ENCODE peak calls at places on chromosomes 16 and 17, in six cellular contexts. U is A549, T is tibial nerve, Z is transverse colon, M is ovary, B is heart left ventricle. G is an unnamed sample.

GRCh38 chr17:55228683-55229192 is 36.0 kb upstream of the HLF start:
- DNase-seq in T (no peak), U (no peak), Z (no peak), M (no peak), B (no peak), G (no peak)

GRCh38 chr16:88692861-88693260 is 6.6 kb upstream of the SNAI3 start:
- DNase-seq in B (no peak), M (no peak), T (no peak), U (no peak), Z (no peak), G (no peak)

GRCh38 chr17:14048169-14048568 is 21.1 kb upstream of the COX10 start:
- DNase-seq in B (no peak), Z (no peak), T (no peak), U (peak; percentile 30), M (no peak), G (peak; percentile 19)

GRCh38 chr17:3004150-3004801 is 59.1 kb downstream of the OR1D5 start:
- DNase-seq in U (peak; percentile 98), Z (peak; percentile 99), M (peak; percentile 100), T (peak; percentile 95), B (peak; percentile 98), G (no peak)

GRCh38 chr17:40097931-40098845 is 2.2 kb downstream of the NR1D1 start:
- DNase-seq in U (no peak), Z (peak; percentile 90), T (peak; percentile 70), M (peak; percentile 72), B (peak; percentile 70), G (peak; percentile 82)

GRCh38 chr16:65229191-65229662 is 107.4 kb upstream of the CDH11 start:
- DNase-seq in M (no peak), U (no peak), Z (no peak), T (no peak), B (no peak), G (no peak)

GRCh38 chr16:70750893-70751467 is 50.0 kb downstream of the VAC14 start:
- DNase-seq in U (no peak), T (peak; percentile 73), Z (peak; percentile 63), B (peak; percentile 68), M (peak; percentile 81), G (peak; percentile 99)

GRCh38 chr17:1649844-1650409 is at the start of gene RILP:
- DNase-seq in Z (peak; percentile 91), B (peak; percentile 87), T (peak; percentile 53), M (peak; percentile 78), U (peak; percentile 62), G (peak; percentile 78)

GRCh38 chr16:74813109-74813641 is 38.6 kb upstream of the FA2H start:
- DNase-seq in Z (peak; percentile 85), M (peak; percentile 61), B (peak; percentile 63), U (peak; percentile 91), T (peak; percentile 49), G (peak; percentile 86)

GRCh38 chr16:89722392-89723278 is 1.3 kb downstream of the ZNF276 start:
- DNase-seq in Z (peak; percentile 93), U (no peak), M (no peak), B (peak; percentile 72), T (no peak), G (peak; percentile 88)

GRCh38 chr17:76738468-76738850 is 540 bp downstream of the MFSD11 start:
- DNase-seq in M (no peak), B (no peak), Z (no peak), U (no peak), T (no peak), G (peak; percentile 13)

GRCh38 chr16:25563700-25564099 is 128.1 kb upstream of the HS3ST4 start:
- DNase-seq in U (no peak), M (no peak), Z (no peak), T (no peak), B (no peak), G (peak; percentile 2)

GRCh38 chr17:37261286-37261685 is 114.5 kb upstream of the C17orf78 start:
- DNase-seq in U (no peak), B (no peak), Z (no peak), M (no peak), T (no peak), G (peak; percentile 16)

GRCh38 chr17:77089118-77089477 is 51.7 kb upstream of the SEC14L1 start:
- DNase-seq in M (no peak), B (no peak), Z (no peak), T (no peak), U (no peak), G (peak; percentile 29)

GRCh38 chr17:13544755-13545154 is 57.0 kb downstream of the HS3ST3A1 start:
- DNase-seq in M (no peak), Z (no peak), B (no peak), T (no peak), U (no peak), G (no peak)

GRCh38 chr17:42291136-42291535 is 2.8 kb downstream of the STAT5A start:
- DNase-seq in T (no peak), B (no peak), Z (no peak), U (no peak), M (peak; percentile 11), G (no peak)

GRCh38 chr17:1907818-1908698 is 78.3 kb downstream of the RPA1 start:
- DNase-seq in B (no peak), M (no peak), T (no peak), U (no peak), Z (no peak), G (no peak)

GRCh38 chr16:82627811-82628339 is 1.1 kb downstream of the CDH13 start:
- DNase-seq in T (no peak), B (peak; percentile 42), U (no peak), M (no peak), Z (peak; percentile 26), G (no peak)

GRCh38 chr17:32910769-32911168 is 17.2 kb upstream of the TMEM98 start:
- DNase-seq in T (no peak), U (no peak), M (no peak), Z (peak; percentile 50), B (no peak), G (no peak)

GRCh38 chr16:66474750-66475199 is 47.7 kb downstream of the BEAN1 start:
- DNase-seq in Z (peak; percentile 27), U (no peak), B (no peak), M (no peak), T (no peak), G (peak; percentile 84)

GRCh38 chr16:1642753-1643152 is 30.6 kb downstream of the CRAMP1 start:
- DNase-seq in T (no peak), M (no peak), U (no peak), B (no peak), Z (no peak), G (no peak)
- TF ChIP-seq POLR2A in T (no peak), M (no peak), U (no peak), B (no peak), Z (no peak), G (no peak)

DNA sequence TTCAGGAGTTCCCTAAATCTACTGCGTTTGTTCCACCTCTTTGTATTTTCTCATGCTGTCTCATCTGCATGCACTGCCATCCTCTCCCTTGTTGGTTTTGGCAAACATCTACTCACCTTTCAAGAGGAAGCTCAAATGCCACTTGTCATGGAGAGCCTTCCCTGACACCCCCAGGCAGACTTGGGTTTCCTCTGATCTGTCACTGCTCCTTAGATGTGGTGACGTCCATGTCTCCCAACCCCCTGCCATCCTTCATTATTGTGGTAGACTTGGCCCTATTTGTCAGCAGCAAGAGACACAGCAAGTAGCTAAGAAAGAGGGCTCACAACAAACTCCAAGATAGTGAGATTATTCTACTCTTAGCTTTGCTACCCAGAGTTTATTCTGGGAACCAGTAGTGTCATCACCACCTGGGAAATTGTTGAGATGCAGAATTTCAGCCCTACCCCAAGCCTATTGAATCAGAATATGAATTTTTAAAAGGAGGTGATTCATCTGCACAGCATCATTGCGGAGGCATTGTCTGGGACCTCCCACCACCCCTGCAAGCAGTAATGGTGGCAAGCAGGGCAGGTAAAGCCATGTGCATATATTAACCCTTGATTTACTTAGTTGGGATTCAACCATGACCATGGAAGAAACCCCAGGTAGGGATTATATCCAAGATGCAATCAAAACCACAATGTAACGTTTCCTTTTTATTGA is 248.9 kb downstream of the SHISA9 start:
- DNase-seq in U (no peak), T (no peak), B (no peak), Z (no peak), M (no peak), G (no peak)
- TF ChIP-seq POLR2A in U (no peak), T (no peak), B (no peak), Z (no peak), M (no peak), G (no peak)

GRCh38 chr17:8155341-8156173 is 3.4 kb upstream of the PER1 start:
- DNase-seq in T (peak; percentile 40), Z (no peak), M (no peak), B (no peak), U (no peak), G (no peak)
- TF ChIP-seq POLR2A in T (no peak), Z (no peak), M (no peak), B (no peak), U (no peak), G (no peak)

DNA sequence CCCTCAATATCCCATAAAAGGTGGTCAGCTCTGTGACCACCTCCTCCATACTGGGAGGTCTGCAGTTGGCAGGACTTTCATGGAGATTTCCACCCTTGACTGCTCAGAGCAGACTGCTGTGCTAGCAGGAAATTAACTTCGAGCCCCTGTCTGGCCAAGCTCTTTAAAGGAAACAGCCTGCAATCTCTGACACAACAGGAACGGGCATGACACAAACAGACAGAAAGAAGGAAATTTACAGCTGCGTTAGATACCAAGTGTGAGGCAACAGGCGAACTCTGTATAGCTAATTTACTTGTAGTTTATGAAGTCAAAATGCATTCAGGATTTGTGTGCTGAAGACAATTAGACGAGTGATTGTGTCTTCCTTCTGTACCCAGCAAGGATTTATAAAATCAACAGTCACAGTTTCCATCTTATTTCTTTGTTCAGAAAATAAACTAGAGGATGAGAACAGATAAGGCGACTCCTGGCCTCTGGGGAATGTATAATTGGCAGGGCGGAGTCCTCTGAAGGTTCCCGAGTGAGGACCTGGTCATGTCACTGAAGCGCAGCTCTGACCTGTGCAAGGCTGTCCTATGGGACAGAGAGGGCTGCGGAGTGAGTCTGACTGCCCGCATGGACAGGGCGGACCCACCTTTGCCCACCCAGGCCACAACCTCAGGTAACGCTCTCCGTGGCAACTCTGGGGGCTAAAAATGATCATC is 16.1 kb downstream of the WIPI1 start:
- DNase-seq in T (no peak), B (no peak), Z (no peak), M (no peak), U (no peak), G (peak; percentile 65)
- TF ChIP-seq POLR2A in T (no peak), B (no peak), Z (no peak), M (no peak), U (no peak), G (no peak)

GRCh38 chr16:28879841-28880588 is 1.7 kb downstream of the ATP2A1 start:
- DNase-seq in B (peak; percentile 88), M (peak; percentile 87), T (peak; percentile 79), Z (peak; percentile 90), U (peak; percentile 97), G (peak; percentile 78)
- TF ChIP-seq POLR2A in B (peak; percentile 43), M (no peak), T (no peak), Z (no peak), U (peak; percentile 74), G (no peak)

GRCh38 chr16:79537584-79537983 is 63.0 kb downstream of the MAF start:
- DNase-seq in T (no peak), M (no peak), Z (no peak), U (no peak), B (no peak), G (no peak)

GRCh38 chr16:79547085-79547484 is 53.5 kb downstream of the MAF start:
- DNase-seq in T (no peak), U (no peak), B (no peak), M (no peak), Z (no peak), G (no peak)

GRCh38 chr16:79540825-79541595 is 59.5 kb downstream of the MAF start:
- DNase-seq in T (no peak), Z (no peak), U (no peak), M (no peak), B (no peak), G (no peak)

GRCh38 chr16:79543219-79543618 is 57.3 kb downstream of the MAF start:
- DNase-seq in T (no peak), B (peak; percentile 56), M (no peak), U (no peak), Z (no peak), G (no peak)

GRCh38 chr16:79542196-79542859 is 58.2 kb downstream of the MAF start:
- DNase-seq in B (peak; percentile 78), Z (peak; percentile 27), M (no peak), U (no peak), T (peak; percentile 34), G (no peak)
- TF ChIP-seq POLR2A in B (no peak), Z (no peak), M (no peak), U (no peak), T (no peak), G (no peak)